ENCODE peak calls at places on chromosome 1, in ten cellular contexts. One of them, this sample, is unnamed.
A peak's percentile ranks its signal among the peaks of the same experiment; 100 is the strongest.

GRCh38 chr1:7418442-7419080 is 352.5 kb upstream of the VAMP3 start:
- DNase-seq in lower lobe of right lung: no peak
- DNase-seq in endodermal cell: peak; percentile 22
- DNase-seq in tibial artery: peak; percentile 50
- DNase-seq in hepatocyte: no peak
- DNase-seq in dorsolateral prefrontal cortex: peak; percentile 14
- DNase-seq in sigmoid colon: peak; percentile 47
- DNase-seq in fibroblast of lung: no peak
- DNase-seq in IMR-90: no peak
- DNase-seq in heart left ventricle: peak; percentile 12
- DNase-seq in this sample: no peak

GRCh38 chr1:157133431-157133830 is 4.8 kb downstream of the ETV3 start:
- DNase-seq in dorsolateral prefrontal cortex: no peak
- DNase-seq in tibial artery: no peak
- DNase-seq in hepatocyte: no peak
- DNase-seq in endodermal cell: no peak
- DNase-seq in IMR-90: no peak
- DNase-seq in heart left ventricle: no peak
- DNase-seq in sigmoid colon: no peak
- DNase-seq in fibroblast of lung: no peak
- DNase-seq in lower lobe of right lung: no peak
- DNase-seq in this sample: no peak

GRCh38 chr1:19650416-19651140 is 6.5 kb downstream of the NBL1 start:
- DNase-seq in heart left ventricle: no peak
- DNase-seq in sigmoid colon: no peak
- DNase-seq in endodermal cell: no peak
- DNase-seq in lower lobe of right lung: no peak
- DNase-seq in IMR-90: no peak
- DNase-seq in fibroblast of lung: no peak
- DNase-seq in hepatocyte: no peak
- DNase-seq in dorsolateral prefrontal cortex: peak; percentile 64
- DNase-seq in tibial artery: no peak
- DNase-seq in this sample: no peak

GRCh38 chr1:74652711-74653131 is 20.9 kb downstream of the ERICH3 start:
- DNase-seq in hepatocyte: peak; percentile 6
- DNase-seq in fibroblast of lung: peak; percentile 0
- DNase-seq in heart left ventricle: no peak
- DNase-seq in lower lobe of right lung: no peak
- DNase-seq in IMR-90: peak; percentile 79
- DNase-seq in sigmoid colon: no peak
- DNase-seq in endodermal cell: no peak
- DNase-seq in dorsolateral prefrontal cortex: no peak
- DNase-seq in tibial artery: no peak
- DNase-seq in this sample: peak; percentile 86

GRCh38 chr1:197917813-197918646 is 858 bp downstream of the LHX9 start:
- DNase-seq in heart left ventricle: no peak
- DNase-seq in tibial artery: peak; percentile 64
- DNase-seq in sigmoid colon: no peak
- DNase-seq in IMR-90: no peak
- DNase-seq in dorsolateral prefrontal cortex: no peak
- DNase-seq in fibroblast of lung: no peak
- DNase-seq in endodermal cell: peak; percentile 77
- DNase-seq in lower lobe of right lung: peak; percentile 50
- DNase-seq in hepatocyte: no peak
- DNase-seq in this sample: no peak

GRCh38 chr1:31398246-31398645 is 14.8 kb upstream of the SERINC2 start:
- DNase-seq in hepatocyte: no peak
- DNase-seq in endodermal cell: no peak
- DNase-seq in IMR-90: no peak
- DNase-seq in dorsolateral prefrontal cortex: no peak
- DNase-seq in sigmoid colon: no peak
- DNase-seq in heart left ventricle: no peak
- DNase-seq in fibroblast of lung: no peak
- DNase-seq in tibial artery: no peak
- DNase-seq in lower lobe of right lung: no peak
- DNase-seq in this sample: no peak

GRCh38 chr1:173107696-173108095 is 57.0 kb upstream of the TNFSF18 start:
- DNase-seq in sigmoid colon: no peak
- DNase-seq in heart left ventricle: no peak
- DNase-seq in dorsolateral prefrontal cortex: no peak
- DNase-seq in tibial artery: no peak
- DNase-seq in endodermal cell: no peak
- DNase-seq in hepatocyte: no peak
- DNase-seq in lower lobe of right lung: no peak
- DNase-seq in fibroblast of lung: no peak
- DNase-seq in IMR-90: no peak
- DNase-seq in this sample: no peak

GRCh38 chr1:28417441-28418277 is 48.1 kb downstream of the PHACTR4 start:
- DNase-seq in endodermal cell: no peak
- DNase-seq in lower lobe of right lung: no peak
- DNase-seq in tibial artery: no peak
- DNase-seq in dorsolateral prefrontal cortex: no peak
- DNase-seq in IMR-90: peak; percentile 65
- DNase-seq in sigmoid colon: no peak
- DNase-seq in fibroblast of lung: peak; percentile 88
- DNase-seq in hepatocyte: peak; percentile 15
- DNase-seq in heart left ventricle: no peak
- DNase-seq in this sample: peak; percentile 74

GRCh38 chr1:230084408-230085177 is 17.6 kb downstream of the GALNT2 start:
- DNase-seq in sigmoid colon: no peak
- DNase-seq in fibroblast of lung: peak; percentile 97
- DNase-seq in heart left ventricle: no peak
- DNase-seq in hepatocyte: peak; percentile 71
- DNase-seq in IMR-90: peak; percentile 99
- DNase-seq in tibial artery: peak; percentile 90
- DNase-seq in lower lobe of right lung: no peak
- DNase-seq in dorsolateral prefrontal cortex: no peak
- DNase-seq in endodermal cell: peak; percentile 54
- DNase-seq in this sample: peak; percentile 98

GRCh38 chr1:230085178-230085515 is 18.1 kb downstream of the GALNT2 start:
- DNase-seq in hepatocyte: no peak
- DNase-seq in sigmoid colon: no peak
- DNase-seq in IMR-90: no peak
- DNase-seq in tibial artery: no peak
- DNase-seq in endodermal cell: peak; percentile 37
- DNase-seq in lower lobe of right lung: no peak
- DNase-seq in heart left ventricle: no peak
- DNase-seq in fibroblast of lung: no peak
- DNase-seq in dorsolateral prefrontal cortex: no peak
- DNase-seq in this sample: no peak

GRCh38 chr1:230087722-230088115 is 20.7 kb downstream of the GALNT2 start:
- DNase-seq in fibroblast of lung: no peak
- DNase-seq in tibial artery: no peak
- DNase-seq in sigmoid colon: no peak
- DNase-seq in IMR-90: no peak
- DNase-seq in heart left ventricle: no peak
- DNase-seq in hepatocyte: no peak
- DNase-seq in dorsolateral prefrontal cortex: no peak
- DNase-seq in lower lobe of right lung: no peak
- DNase-seq in endodermal cell: no peak
- DNase-seq in this sample: no peak

GRCh38 chr1:230086152-230086551 is 19.1 kb downstream of the GALNT2 start:
- DNase-seq in lower lobe of right lung: no peak
- DNase-seq in tibial artery: no peak
- DNase-seq in hepatocyte: no peak
- DNase-seq in sigmoid colon: no peak
- DNase-seq in endodermal cell: peak; percentile 49
- DNase-seq in fibroblast of lung: no peak
- DNase-seq in dorsolateral prefrontal cortex: no peak
- DNase-seq in IMR-90: no peak
- DNase-seq in heart left ventricle: no peak
- DNase-seq in this sample: no peak

DNA sequence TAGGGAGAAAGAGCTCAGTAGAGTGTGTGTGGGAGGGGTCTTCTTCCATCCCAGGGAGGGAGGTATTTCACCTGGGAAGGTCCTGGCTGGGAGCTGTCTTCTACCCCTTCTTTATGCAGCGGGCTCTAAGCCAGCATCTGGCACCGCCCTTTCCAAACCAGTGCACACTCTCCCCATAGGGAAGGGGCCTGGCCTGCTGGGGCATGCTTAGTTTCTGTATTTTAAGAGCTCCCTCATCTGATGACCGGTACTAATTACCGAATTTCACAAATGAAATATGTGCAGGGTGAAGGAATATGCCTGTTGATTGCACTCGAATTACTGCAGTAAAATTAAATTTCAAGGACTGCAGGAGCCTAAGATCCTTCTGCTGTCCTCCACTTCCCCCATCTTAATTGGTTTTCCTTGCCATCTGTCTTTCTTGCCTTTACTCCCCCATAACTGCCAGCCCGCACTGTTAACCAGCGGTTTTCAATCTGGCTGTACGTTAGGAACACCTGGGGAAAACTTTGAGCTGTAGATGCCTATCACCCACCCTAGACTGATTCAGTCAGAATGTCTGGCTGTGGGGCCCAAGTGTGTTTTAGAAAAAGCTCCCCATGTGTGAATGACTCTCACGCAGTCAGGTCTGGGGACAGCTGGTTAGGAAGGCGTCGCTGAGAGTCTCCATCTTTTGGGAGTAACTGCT is 20.1 kb downstream of the GALNT2 start:
- DNase-seq in heart left ventricle: no peak
- DNase-seq in IMR-90: no peak
- DNase-seq in sigmoid colon: no peak
- DNase-seq in fibroblast of lung: no peak
- DNase-seq in endodermal cell: peak; percentile 40
- DNase-seq in tibial artery: no peak
- DNase-seq in hepatocyte: no peak
- DNase-seq in dorsolateral prefrontal cortex: no peak
- DNase-seq in lower lobe of right lung: no peak
- DNase-seq in this sample: no peak
- TF ChIP-seq CTCF in heart left ventricle: no peak
- TF ChIP-seq CTCF in IMR-90: no peak
- TF ChIP-seq CTCF in sigmoid colon: no peak
- TF ChIP-seq CTCF in fibroblast of lung: no peak
- TF ChIP-seq CTCF in endodermal cell: no peak
- TF ChIP-seq CTCF in tibial artery: no peak
- TF ChIP-seq CTCF in hepatocyte: no peak
- TF ChIP-seq CTCF in dorsolateral prefrontal cortex: no peak
- TF ChIP-seq CTCF in lower lobe of right lung: no peak
- TF ChIP-seq CTCF in this sample: no peak

DNA sequence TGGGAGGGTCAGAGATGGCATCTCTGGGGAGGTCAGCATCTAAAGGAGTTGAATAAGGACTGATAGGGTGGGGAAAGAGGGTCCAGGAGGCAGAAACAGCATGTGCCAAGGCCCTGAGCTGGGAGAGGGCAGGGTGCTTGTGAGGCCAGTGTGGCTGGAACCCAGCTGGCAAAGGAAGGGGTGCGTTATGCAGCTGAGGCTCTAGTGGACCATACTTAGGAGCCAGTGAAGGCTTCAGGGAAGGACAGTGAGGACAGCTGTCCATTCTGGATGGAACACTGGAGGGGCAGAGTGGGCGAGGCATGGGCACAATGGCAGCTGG is 57.1 kb upstream of the RPL11 start:
- DNase-seq in tibial artery: no peak
- DNase-seq in hepatocyte: no peak
- DNase-seq in IMR-90: no peak
- DNase-seq in heart left ventricle: no peak
- DNase-seq in endodermal cell: no peak
- DNase-seq in lower lobe of right lung: no peak
- DNase-seq in sigmoid colon: no peak
- DNase-seq in fibroblast of lung: no peak
- DNase-seq in dorsolateral prefrontal cortex: no peak
- DNase-seq in this sample: no peak
- H3K4me3 ChIP-seq in tibial artery: no peak overlapping the region
- H3K4me3 ChIP-seq in hepatocyte: no peak overlapping the region
- H3K4me3 ChIP-seq in IMR-90: no peak overlapping the region
- H3K4me3 ChIP-seq in heart left ventricle: no peak overlapping the region
- H3K4me3 ChIP-seq in endodermal cell: no peak overlapping the region
- H3K4me3 ChIP-seq in lower lobe of right lung: no peak overlapping the region
- H3K4me3 ChIP-seq in sigmoid colon: no peak overlapping the region
- H3K4me3 ChIP-seq in fibroblast of lung: no peak overlapping the region
- H3K4me3 ChIP-seq in dorsolateral prefrontal cortex: no peak overlapping the region
- H3K4me3 ChIP-seq in this sample: no peak overlapping the region

GRCh38 chr1:2184934-2185333 is 9.6 kb downstream of the FAAP20 start:
- DNase-seq in endodermal cell: no peak
- DNase-seq in dorsolateral prefrontal cortex: no peak
- DNase-seq in heart left ventricle: no peak
- DNase-seq in lower lobe of right lung: no peak
- DNase-seq in fibroblast of lung: no peak
- DNase-seq in sigmoid colon: no peak
- DNase-seq in IMR-90: no peak
- DNase-seq in tibial artery: no peak
- DNase-seq in hepatocyte: no peak
- DNase-seq in this sample: no peak

GRCh38 chr1:2184531-2184930 is 10.0 kb downstream of the FAAP20 start:
- DNase-seq in IMR-90: no peak
- DNase-seq in endodermal cell: no peak
- DNase-seq in dorsolateral prefrontal cortex: no peak
- DNase-seq in lower lobe of right lung: no peak
- DNase-seq in heart left ventricle: no peak
- DNase-seq in hepatocyte: no peak
- DNase-seq in fibroblast of lung: no peak
- DNase-seq in sigmoid colon: no peak
- DNase-seq in tibial artery: no peak
- DNase-seq in this sample: no peak

GRCh38 chr1:2187619-2188018 is 7.0 kb downstream of the FAAP20 start:
- DNase-seq in endodermal cell: no peak
- DNase-seq in IMR-90: no peak
- DNase-seq in dorsolateral prefrontal cortex: no peak
- DNase-seq in lower lobe of right lung: peak; percentile 43
- DNase-seq in hepatocyte: no peak
- DNase-seq in fibroblast of lung: no peak
- DNase-seq in heart left ventricle: no peak
- DNase-seq in sigmoid colon: no peak
- DNase-seq in tibial artery: no peak
- DNase-seq in this sample: no peak

GRCh38 chr1:2186901-2187300 is 7.7 kb downstream of the FAAP20 start:
- DNase-seq in IMR-90: no peak
- DNase-seq in endodermal cell: no peak
- DNase-seq in lower lobe of right lung: no peak
- DNase-seq in hepatocyte: no peak
- DNase-seq in dorsolateral prefrontal cortex: no peak
- DNase-seq in fibroblast of lung: no peak
- DNase-seq in heart left ventricle: no peak
- DNase-seq in sigmoid colon: no peak
- DNase-seq in tibial artery: no peak
- DNase-seq in this sample: no peak

GRCh38 chr1:2185880-2186855 is 8.4 kb downstream of the FAAP20 start:
- DNase-seq in fibroblast of lung: no peak
- DNase-seq in tibial artery: no peak
- DNase-seq in heart left ventricle: no peak
- DNase-seq in sigmoid colon: no peak
- DNase-seq in lower lobe of right lung: peak; percentile 45
- DNase-seq in dorsolateral prefrontal cortex: no peak
- DNase-seq in endodermal cell: no peak
- DNase-seq in IMR-90: no peak
- DNase-seq in hepatocyte: no peak
- DNase-seq in this sample: no peak
- TF ChIP-seq CTCF in fibroblast of lung: no peak
- TF ChIP-seq CTCF in tibial artery: no peak
- TF ChIP-seq CTCF in heart left ventricle: no peak
- TF ChIP-seq CTCF in sigmoid colon: no peak
- TF ChIP-seq CTCF in lower lobe of right lung: no peak
- TF ChIP-seq CTCF in dorsolateral prefrontal cortex: no peak
- TF ChIP-seq CTCF in endodermal cell: no peak
- TF ChIP-seq CTCF in IMR-90: no peak
- TF ChIP-seq CTCF in hepatocyte: no peak
- TF ChIP-seq CTCF in this sample: no peak

DNA sequence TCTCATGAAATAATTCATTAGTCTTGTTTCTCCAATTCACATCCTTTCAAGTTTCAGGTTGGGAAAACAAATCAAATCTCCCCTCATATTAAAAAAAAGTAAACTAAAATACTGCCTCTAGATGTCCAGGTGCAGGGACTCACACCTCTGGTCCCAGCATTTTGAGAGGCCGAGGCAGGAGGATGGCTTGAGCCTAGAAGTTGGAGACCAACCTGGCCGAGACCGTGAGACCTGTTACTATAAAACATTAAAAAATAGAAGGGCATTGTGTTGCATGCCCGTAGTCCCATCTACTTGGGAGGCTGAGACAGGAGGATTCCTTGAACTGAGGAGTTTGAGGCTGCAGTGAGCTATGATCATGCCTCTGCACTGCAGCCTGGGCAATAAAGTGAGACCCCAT is 61.9 kb downstream of the ST6GALNAC5 start:
- DNase-seq in tibial artery: no peak
- DNase-seq in heart left ventricle: no peak
- DNase-seq in IMR-90: no peak
- DNase-seq in endodermal cell: no peak
- DNase-seq in dorsolateral prefrontal cortex: no peak
- DNase-seq in sigmoid colon: no peak
- DNase-seq in lower lobe of right lung: no peak
- DNase-seq in hepatocyte: no peak
- DNase-seq in fibroblast of lung: no peak
- DNase-seq in this sample: no peak
- H3K4me3 ChIP-seq in tibial artery: no peak overlapping the region
- H3K4me3 ChIP-seq in heart left ventricle: no peak overlapping the region
- H3K4me3 ChIP-seq in IMR-90: no peak overlapping the region
- H3K4me3 ChIP-seq in endodermal cell: no peak overlapping the region
- H3K4me3 ChIP-seq in dorsolateral prefrontal cortex: no peak overlapping the region
- H3K4me3 ChIP-seq in sigmoid colon: no peak overlapping the region
- H3K4me3 ChIP-seq in lower lobe of right lung: no peak overlapping the region
- H3K4me3 ChIP-seq in hepatocyte: no peak overlapping the region
- H3K4me3 ChIP-seq in fibroblast of lung: no peak overlapping the region
- H3K4me3 ChIP-seq in this sample: no peak overlapping the region